ENCODE peak calls at places on chromosomes 11 and 22, in four cellular contexts. V is NCI-H1417; C is stimulated activated CD4-positive, alpha-beta T cell treated with anti-CD3 and anti-CD28 coated beads, Interleukin-1b, Interleukin-23, amount 100 ng/mL, for 24 hours; O is left ventricle myocardium inferior. J is an unnamed sample.

GRCh38 chr11:4697583-4697982 is at the start of gene OR51E2:
- DNase-seq in V (peak), C (no peak), O (no peak), J (peak)

GRCh38 chr11:125431009-125431408 is 65.1 kb downstream of the FEZ1 start:
- DNase-seq in V (no peak), C (no peak), O (no peak), J (no peak)

GRCh38 chr22:31326877-31327276 is 19.3 kb downstream of the PATZ1 start:
- DNase-seq in V (no peak), C (no peak), O (no peak), J (no peak)

GRCh38 chr22:25666308-25666707 is 75.7 kb upstream of the MYO18B start:
- DNase-seq in V (no peak), C (no peak), O (peak), J (no peak)

GRCh38 chr11:27041141-27041869 is 690 bp downstream of the BBOX1 start:
- DNase-seq in V (no peak), C (no peak), O (no peak), J (no peak)

GRCh38 chr22:17167486-17167885 is 8.4 kb upstream of the HDHD5 start:
- DNase-seq in V (no peak), C (no peak), O (peak), J (no peak)

GRCh38 chr11:134270250-134270714 is 5.9 kb upstream of the GLB1L3 start:
- DNase-seq in V (no peak), C (no peak), O (no peak), J (no peak)

GRCh38 chr22:36486619-36487384 is 5.4 kb upstream of the TXN2 start:
- DNase-seq in V (peak), C (peak), O (no peak), J (no peak)

GRCh38 chr11:69840371-69841169 is 21.4 kb upstream of the FGF3 start:
- DNase-seq in V (no peak), C (no peak), O (no peak), J (no peak)

GRCh38 chr11:113603277-113604059 is 102.6 kb downstream of the TMPRSS5 start:
- DNase-seq in V (no peak), C (no peak), O (peak), J (no peak)

GRCh38 chr11:78265326-78265725 is 76.6 kb downstream of the USP35 start:
- DNase-seq in V (no peak), C (no peak), O (no peak), J (no peak)

GRCh38 chr11:58659910-58660570 is 37.6 kb downstream of the CNTF start:
- DNase-seq in V (no peak), C (no peak), O (no peak), J (no peak)

GRCh38 chr11:28621648-28622215 is 513.5 kb downstream of the METTL15 start:
- DNase-seq in V (no peak), C (no peak), O (no peak), J (no peak)

GRCh38 chr11:47375020-47375419 is 3.3 kb downstream of the SPI1 start:
- DNase-seq in V (no peak), C (no peak), O (no peak), J (no peak)

GRCh38 chr11:100676901-100677300 is 10.2 kb upstream of the ARHGAP42 start:
- DNase-seq in V (no peak), C (no peak), O (no peak), J (no peak)

GRCh38 chr11:69333906-69334305 is 40.0 kb downstream of the MYEOV start:
- DNase-seq in V (no peak), C (no peak), O (no peak), J (no peak)

GRCh38 chr11:9740202-9740881 is 76.5 kb downstream of the SWAP70 start:
- DNase-seq in V (no peak), C (no peak), O (no peak), J (no peak)

GRCh38 chr11:2909145-2909914 is 19.9 kb downstream of the PHLDA2 start:
- DNase-seq in V (no peak), C (no peak), O (no peak), J (no peak)

GRCh38 chr22:37906364-37907008 is 389 bp downstream of the MICALL1 start:
- DNase-seq in V (no peak), C (no peak), O (peak), J (no peak)